ENCODE peak calls at places on chromosomes 13 and 19, in six cellular contexts. X is NCI-H774, K is dorsolateral prefrontal cortex, O is small intestine, P is GDM1, E is right atrium auricular region. J is an unnamed sample.

GRCh38 chr13:39596176-39596575 is 6.8 kb downstream of the LHFPL6 start:
- DNase-seq in X (no peak), O (no peak), K (no peak), P (no peak), E (no peak), J (no peak)

GRCh38 chr13:74158028-74158427 is 23.8 kb upstream of the KLF12 start:
- DNase-seq in E (no peak), K (no peak), P (no peak), X (no peak), O (no peak), J (no peak)

GRCh38 chr19:46821512-46822359 is 28.9 kb downstream of the AP2S1 start:
- DNase-seq in X (no peak), O (peak; percentile 24), E (no peak), P (no peak), K (no peak), J (peak; percentile 49)

GRCh38 chr19:45790942-45791341 is 1.7 kb downstream of the DMWD start:
- DNase-seq in K (no peak), X (no peak), P (peak; percentile 72), E (no peak), O (no peak), J (no peak)

GRCh38 chr19:48907671-48908070 is 7.6 kb downstream of the NUCB1 start:
- DNase-seq in K (no peak), O (peak; percentile 96), E (no peak), X (no peak), P (no peak), J (no peak)

GRCh38 chr13:59770451-59770850 is 393.3 kb downstream of the DIAPH3 start:
- DNase-seq in K (no peak), O (no peak), X (no peak), P (no peak), E (no peak), J (no peak)

GRCh38 chr13:109698779-109699178 is 87.6 kb downstream of the IRS2 start:
- DNase-seq in X (no peak), E (no peak), K (no peak), P (no peak), O (no peak), J (no peak)

GRCh38 chr19:19554074-19555023 is 16.3 kb downstream of the CILP2 start:
- DNase-seq in O (peak; percentile 51), P (no peak), K (no peak), X (peak; percentile 5), E (no peak), J (peak; percentile 75)

GRCh38 chr19:35211545-35212230 is 16.9 kb downstream of the FAM187B start:
- DNase-seq in X (no peak), O (peak; percentile 34), K (no peak), P (peak; percentile 8), E (peak; percentile 78), J (no peak)

GRCh38 chr13:23617551-23618014 is 47.4 kb downstream of the TNFRSF19 start:
- DNase-seq in O (no peak), X (no peak), K (no peak), E (no peak), P (no peak), J (no peak)

GRCh38 chr13:26255717-26256277 is 1.9 kb downstream of the CDK8 start:
- DNase-seq in E (no peak), K (no peak), O (no peak), P (no peak), X (no peak), J (no peak)

GRCh38 chr13:64928704-64929499 is 2301.2 kb downstream of the PCDH9 start:
- DNase-seq in O (no peak), K (no peak), X (no peak), E (no peak), P (no peak), J (no peak)

GRCh38 chr13:26601669-26602068 is 44.2 kb downstream of the WASF3 start:
- DNase-seq in X (no peak), E (no peak), K (no peak), P (peak; percentile 42), O (no peak), J (no peak)

GRCh38 chr19:11420429-11420893 is 1.3 kb upstream of the RGL3 start:
- DNase-seq in O (no peak), X (no peak), K (no peak), P (no peak), E (peak; percentile 91), J (no peak)

GRCh38 chr13:51325837-51326236 is 13.7 kb upstream of the SERPINE3 start:
- DNase-seq in X (no peak), P (no peak), O (no peak), E (peak; percentile 28), K (peak; percentile 61), J (no peak)

GRCh38 chr19:9917322-9917721 is 19.0 kb downstream of the OLFM2 start:
- DNase-seq in E (no peak), P (peak; percentile 37), X (peak; percentile 45), K (no peak), O (peak; percentile 33), J (no peak)

J was measured in GM12892.